ENCODE peak calls at places on chromosomes 5 and 9, in seven cellular contexts. One of them, this sample, is unnamed.
A peak's percentile ranks its signal among the peaks of the same experiment; 100 is the strongest.

GRCh38 chr5:118405650-118406061 is 582.7 kb downstream of the DTWD2 start:
- DNase-seq in spleen: peak; percentile 66
- DNase-seq in NCI-H1092 treated with DMSO at 0.1 percent for 48 hours: no peak
- DNase-seq in Peyer's patch: no peak
- DNase-seq in GOT3: no peak
- DNase-seq in type B pancreatic cell: no peak
- DNase-seq in activated naive CD4-positive, alpha-beta T cell treated with anti-CD3 and anti-CD28 coated beads, Interleukin-2, amount 50 U/mL, for 16 hours: no peak
- DNase-seq in this sample: peak; percentile 8

GRCh38 chr5:5398046-5398445 is 24.4 kb upstream of the ICE1 start:
- DNase-seq in Peyer's patch: no peak
- DNase-seq in spleen: no peak
- DNase-seq in NCI-H1092 treated with DMSO at 0.1 percent for 48 hours: no peak
- DNase-seq in activated naive CD4-positive, alpha-beta T cell treated with anti-CD3 and anti-CD28 coated beads, Interleukin-2, amount 50 U/mL, for 16 hours: no peak
- DNase-seq in type B pancreatic cell: no peak
- DNase-seq in GOT3: no peak
- DNase-seq in this sample: no peak

GRCh38 chr5:124341066-124341943 is 405.1 kb downstream of the ZNF608 start:
- DNase-seq in Peyer's patch: no peak
- DNase-seq in GOT3: no peak
- DNase-seq in spleen: no peak
- DNase-seq in NCI-H1092 treated with DMSO at 0.1 percent for 48 hours: no peak
- DNase-seq in type B pancreatic cell: no peak
- DNase-seq in activated naive CD4-positive, alpha-beta T cell treated with anti-CD3 and anti-CD28 coated beads, Interleukin-2, amount 50 U/mL, for 16 hours: no peak
- DNase-seq in this sample: no peak

GRCh38 chr5:68314465-68314864 is 98.9 kb downstream of the PIK3R1 start:
- DNase-seq in type B pancreatic cell: no peak
- DNase-seq in activated naive CD4-positive, alpha-beta T cell treated with anti-CD3 and anti-CD28 coated beads, Interleukin-2, amount 50 U/mL, for 16 hours: no peak
- DNase-seq in Peyer's patch: no peak
- DNase-seq in NCI-H1092 treated with DMSO at 0.1 percent for 48 hours: no peak
- DNase-seq in GOT3: no peak
- DNase-seq in spleen: no peak
- DNase-seq in this sample: no peak

GRCh38 chr5:59542841-59543825 is 350.4 kb downstream of the PDE4D start:
- DNase-seq in GOT3: no peak
- DNase-seq in activated naive CD4-positive, alpha-beta T cell treated with anti-CD3 and anti-CD28 coated beads, Interleukin-2, amount 50 U/mL, for 16 hours: no peak
- DNase-seq in Peyer's patch: no peak
- DNase-seq in NCI-H1092 treated with DMSO at 0.1 percent for 48 hours: peak; percentile 49
- DNase-seq in type B pancreatic cell: no peak
- DNase-seq in spleen: no peak
- DNase-seq in this sample: peak; percentile 34

GRCh38 chr5:57805732-57806131 is 323.1 kb upstream of the ACTBL2 start:
- DNase-seq in activated naive CD4-positive, alpha-beta T cell treated with anti-CD3 and anti-CD28 coated beads, Interleukin-2, amount 50 U/mL, for 16 hours: no peak
- DNase-seq in GOT3: no peak
- DNase-seq in Peyer's patch: no peak
- DNase-seq in type B pancreatic cell: no peak
- DNase-seq in spleen: no peak
- DNase-seq in NCI-H1092 treated with DMSO at 0.1 percent for 48 hours: no peak
- DNase-seq in this sample: no peak

GRCh38 chr9:109329274-109330258 is 8.7 kb upstream of the EPB41L4B start:
- DNase-seq in spleen: no peak
- DNase-seq in NCI-H1092 treated with DMSO at 0.1 percent for 48 hours: no peak
- DNase-seq in type B pancreatic cell: no peak
- DNase-seq in Peyer's patch: peak; percentile 80
- DNase-seq in activated naive CD4-positive, alpha-beta T cell treated with anti-CD3 and anti-CD28 coated beads, Interleukin-2, amount 50 U/mL, for 16 hours: no peak
- DNase-seq in GOT3: no peak
- DNase-seq in this sample: no peak

GRCh38 chr9:129283290-129283691 is 105.2 kb upstream of the IER5L start:
- DNase-seq in GOT3: no peak
- DNase-seq in activated naive CD4-positive, alpha-beta T cell treated with anti-CD3 and anti-CD28 coated beads, Interleukin-2, amount 50 U/mL, for 16 hours: no peak
- DNase-seq in type B pancreatic cell: peak; percentile 53
- DNase-seq in spleen: peak; percentile 71
- DNase-seq in NCI-H1092 treated with DMSO at 0.1 percent for 48 hours: no peak
- DNase-seq in Peyer's patch: no peak
- DNase-seq in this sample: no peak

GRCh38 chr5:139147743-139148079 is 50.5 kb downstream of the SIL1 start:
- DNase-seq in GOT3: no peak
- DNase-seq in Peyer's patch: no peak
- DNase-seq in activated naive CD4-positive, alpha-beta T cell treated with anti-CD3 and anti-CD28 coated beads, Interleukin-2, amount 50 U/mL, for 16 hours: no peak
- DNase-seq in NCI-H1092 treated with DMSO at 0.1 percent for 48 hours: peak; percentile 38
- DNase-seq in type B pancreatic cell: no peak
- DNase-seq in spleen: no peak
- DNase-seq in this sample: no peak

GRCh38 chr9:130662927-130663257 is 1.5 kb upstream of the PRDM12 start:
- DNase-seq in NCI-H1092 treated with DMSO at 0.1 percent for 48 hours: no peak
- DNase-seq in GOT3: no peak
- DNase-seq in activated naive CD4-positive, alpha-beta T cell treated with anti-CD3 and anti-CD28 coated beads, Interleukin-2, amount 50 U/mL, for 16 hours: no peak
- DNase-seq in spleen: no peak
- DNase-seq in type B pancreatic cell: no peak
- DNase-seq in Peyer's patch: no peak
- DNase-seq in this sample: no peak

GRCh38 chr9:119167876-119168275 is 201.4 kb downstream of the BRINP1 start:
- DNase-seq in NCI-H1092 treated with DMSO at 0.1 percent for 48 hours: no peak
- DNase-seq in type B pancreatic cell: no peak
- DNase-seq in Peyer's patch: no peak
- DNase-seq in spleen: no peak
- DNase-seq in activated naive CD4-positive, alpha-beta T cell treated with anti-CD3 and anti-CD28 coated beads, Interleukin-2, amount 50 U/mL, for 16 hours: no peak
- DNase-seq in GOT3: no peak
- DNase-seq in this sample: no peak

GRCh38 chr9:133612816-133613215 is 3.6 kb upstream of the FAM163B start:
- DNase-seq in Peyer's patch: no peak
- DNase-seq in type B pancreatic cell: no peak
- DNase-seq in spleen: no peak
- DNase-seq in activated naive CD4-positive, alpha-beta T cell treated with anti-CD3 and anti-CD28 coated beads, Interleukin-2, amount 50 U/mL, for 16 hours: no peak
- DNase-seq in GOT3: no peak
- DNase-seq in NCI-H1092 treated with DMSO at 0.1 percent for 48 hours: no peak
- DNase-seq in this sample: no peak

GRCh38 chr5:60349891-60350415 is 350.0 kb downstream of the DEPDC1B start:
- DNase-seq in type B pancreatic cell: no peak
- DNase-seq in GOT3: no peak
- DNase-seq in Peyer's patch: no peak
- DNase-seq in spleen: no peak
- DNase-seq in activated naive CD4-positive, alpha-beta T cell treated with anti-CD3 and anti-CD28 coated beads, Interleukin-2, amount 50 U/mL, for 16 hours: no peak
- DNase-seq in NCI-H1092 treated with DMSO at 0.1 percent for 48 hours: no peak
- DNase-seq in this sample: no peak

GRCh38 chr9:124399999-124400940 is 15.0 kb downstream of the PSMB7 start:
- DNase-seq in Peyer's patch: no peak
- DNase-seq in spleen: no peak
- DNase-seq in GOT3: no peak
- DNase-seq in activated naive CD4-positive, alpha-beta T cell treated with anti-CD3 and anti-CD28 coated beads, Interleukin-2, amount 50 U/mL, for 16 hours: no peak
- DNase-seq in type B pancreatic cell: no peak
- DNase-seq in NCI-H1092 treated with DMSO at 0.1 percent for 48 hours: no peak
- DNase-seq in this sample: no peak

GRCh38 chr9:72089461-72090130 is 29.2 kb upstream of the C9orf57 start:
- DNase-seq in spleen: no peak
- DNase-seq in activated naive CD4-positive, alpha-beta T cell treated with anti-CD3 and anti-CD28 coated beads, Interleukin-2, amount 50 U/mL, for 16 hours: no peak
- DNase-seq in Peyer's patch: no peak
- DNase-seq in type B pancreatic cell: no peak
- DNase-seq in GOT3: no peak
- DNase-seq in NCI-H1092 treated with DMSO at 0.1 percent for 48 hours: no peak
- DNase-seq in this sample: no peak

GRCh38 chr5:173715607-173716006 is 99.2 kb upstream of the BOD1 start:
- DNase-seq in Peyer's patch: no peak
- DNase-seq in activated naive CD4-positive, alpha-beta T cell treated with anti-CD3 and anti-CD28 coated beads, Interleukin-2, amount 50 U/mL, for 16 hours: no peak
- DNase-seq in NCI-H1092 treated with DMSO at 0.1 percent for 48 hours: no peak
- DNase-seq in type B pancreatic cell: no peak
- DNase-seq in GOT3: no peak
- DNase-seq in spleen: no peak
- DNase-seq in this sample: no peak

GRCh38 chr5:76870046-76870445 is 20.2 kb downstream of the S100Z start:
- DNase-seq in Peyer's patch: no peak
- DNase-seq in NCI-H1092 treated with DMSO at 0.1 percent for 48 hours: no peak
- DNase-seq in GOT3: no peak
- DNase-seq in spleen: no peak
- DNase-seq in type B pancreatic cell: no peak
- DNase-seq in activated naive CD4-positive, alpha-beta T cell treated with anti-CD3 and anti-CD28 coated beads, Interleukin-2, amount 50 U/mL, for 16 hours: no peak
- DNase-seq in this sample: no peak

GRCh38 chr9:107487521-107488399 is 1.8 kb downstream of the KLF4 start:
- DNase-seq in type B pancreatic cell: peak; percentile 79
- DNase-seq in activated naive CD4-positive, alpha-beta T cell treated with anti-CD3 and anti-CD28 coated beads, Interleukin-2, amount 50 U/mL, for 16 hours: no peak
- DNase-seq in spleen: peak; percentile 87
- DNase-seq in GOT3: no peak
- DNase-seq in Peyer's patch: peak; percentile 74
- DNase-seq in NCI-H1092 treated with DMSO at 0.1 percent for 48 hours: no peak
- DNase-seq in this sample: no peak

GRCh38 chr9:69573666-69574456 is 98.3 kb downstream of the APBA1 start:
- DNase-seq in GOT3: no peak
- DNase-seq in NCI-H1092 treated with DMSO at 0.1 percent for 48 hours: no peak
- DNase-seq in type B pancreatic cell: no peak
- DNase-seq in activated naive CD4-positive, alpha-beta T cell treated with anti-CD3 and anti-CD28 coated beads, Interleukin-2, amount 50 U/mL, for 16 hours: no peak
- DNase-seq in Peyer's patch: no peak
- DNase-seq in spleen: no peak
- DNase-seq in this sample: no peak

GRCh38 chr5:66742083-66742895 is 146.1 kb downstream of the MAST4 start:
- DNase-seq in GOT3: no peak
- DNase-seq in spleen: no peak
- DNase-seq in activated naive CD4-positive, alpha-beta T cell treated with anti-CD3 and anti-CD28 coated beads, Interleukin-2, amount 50 U/mL, for 16 hours: no peak
- DNase-seq in type B pancreatic cell: no peak
- DNase-seq in NCI-H1092 treated with DMSO at 0.1 percent for 48 hours: no peak
- DNase-seq in Peyer's patch: no peak
- DNase-seq in this sample: peak; percentile 71

GRCh38 chr5:144335561-144335960 is 164.9 kb downstream of the KCTD16 start:
- DNase-seq in type B pancreatic cell: no peak
- DNase-seq in GOT3: no peak
- DNase-seq in Peyer's patch: no peak
- DNase-seq in spleen: no peak
- DNase-seq in activated naive CD4-positive, alpha-beta T cell treated with anti-CD3 and anti-CD28 coated beads, Interleukin-2, amount 50 U/mL, for 16 hours: no peak
- DNase-seq in NCI-H1092 treated with DMSO at 0.1 percent for 48 hours: peak; percentile 79
- DNase-seq in this sample: peak; percentile 78

GRCh38 chr5:66450988-66451387 is 145.2 kb upstream of the MAST4 start:
- DNase-seq in activated naive CD4-positive, alpha-beta T cell treated with anti-CD3 and anti-CD28 coated beads, Interleukin-2, amount 50 U/mL, for 16 hours: no peak
- DNase-seq in Peyer's patch: no peak
- DNase-seq in spleen: no peak
- DNase-seq in NCI-H1092 treated with DMSO at 0.1 percent for 48 hours: no peak
- DNase-seq in type B pancreatic cell: no peak
- DNase-seq in GOT3: no peak
- DNase-seq in this sample: no peak

GRCh38 chr5:61450880-61451279 is 118.8 kb downstream of the ZSWIM6 start:
- DNase-seq in GOT3: no peak
- DNase-seq in type B pancreatic cell: no peak
- DNase-seq in Peyer's patch: no peak
- DNase-seq in spleen: no peak
- DNase-seq in activated naive CD4-positive, alpha-beta T cell treated with anti-CD3 and anti-CD28 coated beads, Interleukin-2, amount 50 U/mL, for 16 hours: no peak
- DNase-seq in NCI-H1092 treated with DMSO at 0.1 percent for 48 hours: peak; percentile 69
- DNase-seq in this sample: peak; percentile 52

GRCh38 chr5:150567031-150567680 is 59.2 kb downstream of the NDST1 start:
- DNase-seq in activated naive CD4-positive, alpha-beta T cell treated with anti-CD3 and anti-CD28 coated beads, Interleukin-2, amount 50 U/mL, for 16 hours: no peak
- DNase-seq in NCI-H1092 treated with DMSO at 0.1 percent for 48 hours: no peak
- DNase-seq in Peyer's patch: no peak
- DNase-seq in spleen: no peak
- DNase-seq in GOT3: no peak
- DNase-seq in type B pancreatic cell: no peak
- DNase-seq in this sample: no peak

GRCh38 chr5:177302354-177303110 is 987 bp downstream of the RAB24 start:
- DNase-seq in type B pancreatic cell: no peak
- DNase-seq in spleen: peak; percentile 77
- DNase-seq in GOT3: no peak
- DNase-seq in NCI-H1092 treated with DMSO at 0.1 percent for 48 hours: peak; percentile 1
- DNase-seq in Peyer's patch: no peak
- DNase-seq in activated naive CD4-positive, alpha-beta T cell treated with anti-CD3 and anti-CD28 coated beads, Interleukin-2, amount 50 U/mL, for 16 hours: no peak
- DNase-seq in this sample: no peak

GRCh38 chr5:1489754-1490153 is 34.0 kb downstream of the LPCAT1 start:
- DNase-seq in Peyer's patch: no peak
- DNase-seq in spleen: no peak
- DNase-seq in GOT3: no peak
- DNase-seq in activated naive CD4-positive, alpha-beta T cell treated with anti-CD3 and anti-CD28 coated beads, Interleukin-2, amount 50 U/mL, for 16 hours: no peak
- DNase-seq in type B pancreatic cell: no peak
- DNase-seq in NCI-H1092 treated with DMSO at 0.1 percent for 48 hours: no peak
- DNase-seq in this sample: no peak

GRCh38 chr9:132451276-132451675 is 41.3 kb downstream of the CFAP77 start:
- DNase-seq in Peyer's patch: no peak
- DNase-seq in NCI-H1092 treated with DMSO at 0.1 percent for 48 hours: no peak
- DNase-seq in GOT3: no peak
- DNase-seq in spleen: peak; percentile 16
- DNase-seq in activated naive CD4-positive, alpha-beta T cell treated with anti-CD3 and anti-CD28 coated beads, Interleukin-2, amount 50 U/mL, for 16 hours: no peak
- DNase-seq in type B pancreatic cell: no peak
- DNase-seq in this sample: no peak

GRCh38 chr5:138953370-138954256 is 78.5 kb upstream of the LRRTM2 start:
- DNase-seq in activated naive CD4-positive, alpha-beta T cell treated with anti-CD3 and anti-CD28 coated beads, Interleukin-2, amount 50 U/mL, for 16 hours: no peak
- DNase-seq in NCI-H1092 treated with DMSO at 0.1 percent for 48 hours: peak; percentile 83
- DNase-seq in GOT3: no peak
- DNase-seq in type B pancreatic cell: peak; percentile 68
- DNase-seq in Peyer's patch: peak; percentile 77
- DNase-seq in spleen: peak; percentile 90
- DNase-seq in this sample: peak; percentile 92

GRCh38 chr9:103757062-103757461 is 337.0 kb upstream of the SMC2 start:
- DNase-seq in activated naive CD4-positive, alpha-beta T cell treated with anti-CD3 and anti-CD28 coated beads, Interleukin-2, amount 50 U/mL, for 16 hours: no peak
- DNase-seq in Peyer's patch: no peak
- DNase-seq in spleen: no peak
- DNase-seq in NCI-H1092 treated with DMSO at 0.1 percent for 48 hours: no peak
- DNase-seq in type B pancreatic cell: no peak
- DNase-seq in GOT3: no peak
- DNase-seq in this sample: no peak

GRCh38 chr9:16032799-16033198 is 480.0 kb downstream of the CCDC171 start:
- DNase-seq in spleen: no peak
- DNase-seq in GOT3: no peak
- DNase-seq in type B pancreatic cell: no peak
- DNase-seq in NCI-H1092 treated with DMSO at 0.1 percent for 48 hours: no peak
- DNase-seq in Peyer's patch: no peak
- DNase-seq in activated naive CD4-positive, alpha-beta T cell treated with anti-CD3 and anti-CD28 coated beads, Interleukin-2, amount 50 U/mL, for 16 hours: no peak
- DNase-seq in this sample: peak; percentile 2

GRCh38 chr9:71326360-71326759 is 204.9 kb upstream of the TRPM3 start:
- DNase-seq in spleen: no peak
- DNase-seq in activated naive CD4-positive, alpha-beta T cell treated with anti-CD3 and anti-CD28 coated beads, Interleukin-2, amount 50 U/mL, for 16 hours: no peak
- DNase-seq in NCI-H1092 treated with DMSO at 0.1 percent for 48 hours: no peak
- DNase-seq in GOT3: no peak
- DNase-seq in type B pancreatic cell: no peak
- DNase-seq in Peyer's patch: no peak
- DNase-seq in this sample: no peak

GRCh38 chr5:74199436-74200210 is 440.9 kb downstream of the ENC1 start:
- DNase-seq in Peyer's patch: no peak
- DNase-seq in type B pancreatic cell: no peak
- DNase-seq in activated naive CD4-positive, alpha-beta T cell treated with anti-CD3 and anti-CD28 coated beads, Interleukin-2, amount 50 U/mL, for 16 hours: no peak
- DNase-seq in GOT3: no peak
- DNase-seq in spleen: no peak
- DNase-seq in NCI-H1092 treated with DMSO at 0.1 percent for 48 hours: no peak
- DNase-seq in this sample: no peak

GRCh38 chr5:132461235-132461634 is 29.3 kb downstream of the IRF1 start:
- DNase-seq in type B pancreatic cell: no peak
- DNase-seq in activated naive CD4-positive, alpha-beta T cell treated with anti-CD3 and anti-CD28 coated beads, Interleukin-2, amount 50 U/mL, for 16 hours: no peak
- DNase-seq in Peyer's patch: no peak
- DNase-seq in spleen: no peak
- DNase-seq in NCI-H1092 treated with DMSO at 0.1 percent for 48 hours: no peak
- DNase-seq in GOT3: no peak
- DNase-seq in this sample: no peak

GRCh38 chr5:5104550-5104949 is 35.6 kb upstream of the ADAMTS16 start:
- DNase-seq in NCI-H1092 treated with DMSO at 0.1 percent for 48 hours: no peak
- DNase-seq in spleen: no peak
- DNase-seq in activated naive CD4-positive, alpha-beta T cell treated with anti-CD3 and anti-CD28 coated beads, Interleukin-2, amount 50 U/mL, for 16 hours: no peak
- DNase-seq in Peyer's patch: no peak
- DNase-seq in type B pancreatic cell: no peak
- DNase-seq in GOT3: no peak
- DNase-seq in this sample: no peak

GRCh38 chr5:56951131-56951945 is 585 bp downstream of the MIER3 start:
- DNase-seq in NCI-H1092 treated with DMSO at 0.1 percent for 48 hours: peak; percentile 6
- DNase-seq in activated naive CD4-positive, alpha-beta T cell treated with anti-CD3 and anti-CD28 coated beads, Interleukin-2, amount 50 U/mL, for 16 hours: peak; percentile 31
- DNase-seq in GOT3: no peak
- DNase-seq in type B pancreatic cell: peak; percentile 69
- DNase-seq in Peyer's patch: peak; percentile 60
- DNase-seq in spleen: peak; percentile 86
- DNase-seq in this sample: no peak

This sample was measured in SHP77 treated with DMSO at 0.1 percent for 48 hours.